ENCODE peak calls at places on chromosomes 2 and 18, in eight cellular contexts. One of them, this sample, is unnamed.

GRCh38 chr18:51778115-51778514 is 561.9 kb upstream of the DCC start:
- DNase-seq in progenitor cell of endocrine pancreas: no peak
- DNase-seq in psoas muscle: no peak
- DNase-seq in AG04449: no peak
- DNase-seq in kidney: no peak
- DNase-seq in pancreas: no peak
- DNase-seq in NB4: no peak
- DNase-seq in ovary: no peak
- DNase-seq in this sample: no peak

GRCh38 chr2:853203-853870 is 97.3 kb upstream of the SNTG2 start:
- DNase-seq in NB4: no peak
- DNase-seq in progenitor cell of endocrine pancreas: no peak
- DNase-seq in AG04449: no peak
- DNase-seq in ovary: no peak
- DNase-seq in pancreas: no peak
- DNase-seq in psoas muscle: no peak
- DNase-seq in kidney: no peak
- DNase-seq in this sample: no peak

GRCh38 chr2:26043862-26044736 is 10.2 kb downstream of the RAB10 start:
- DNase-seq in NB4: peak; percentile 51
- DNase-seq in pancreas: no peak
- DNase-seq in ovary: no peak
- DNase-seq in kidney: no peak
- DNase-seq in progenitor cell of endocrine pancreas: no peak
- DNase-seq in AG04449: no peak
- DNase-seq in psoas muscle: peak; percentile 74
- DNase-seq in this sample: no peak

GRCh38 chr2:1837022-1837421 is 92.7 kb upstream of the PXDN start:
- DNase-seq in ovary: no peak
- DNase-seq in AG04449: no peak
- DNase-seq in progenitor cell of endocrine pancreas: no peak
- DNase-seq in psoas muscle: no peak
- DNase-seq in kidney: no peak
- DNase-seq in NB4: no peak
- DNase-seq in pancreas: no peak
- DNase-seq in this sample: no peak

GRCh38 chr2:135820003-135820618 is 16.9 kb downstream of the LCT start:
- DNase-seq in AG04449: no peak
- DNase-seq in ovary: no peak
- DNase-seq in kidney: no peak
- DNase-seq in progenitor cell of endocrine pancreas: no peak
- DNase-seq in psoas muscle: no peak
- DNase-seq in NB4: peak; percentile 96
- DNase-seq in pancreas: no peak
- DNase-seq in this sample: no peak

GRCh38 chr2:70515938-70516337 is 37.7 kb downstream of the TGFA start:
- DNase-seq in psoas muscle: no peak
- DNase-seq in kidney: no peak
- DNase-seq in ovary: no peak
- DNase-seq in progenitor cell of endocrine pancreas: no peak
- DNase-seq in pancreas: no peak
- DNase-seq in AG04449: no peak
- DNase-seq in NB4: peak; percentile 90
- DNase-seq in this sample: no peak

GRCh38 chr2:28356095-28356911 is 36.4 kb upstream of the FOSL2 start:
- DNase-seq in kidney: peak; percentile 97
- DNase-seq in progenitor cell of endocrine pancreas: no peak
- DNase-seq in pancreas: peak; percentile 84
- DNase-seq in psoas muscle: peak; percentile 96
- DNase-seq in NB4: peak; percentile 45
- DNase-seq in ovary: peak; percentile 94
- DNase-seq in AG04449: peak; percentile 60
- DNase-seq in this sample: peak; percentile 67

GRCh38 chr2:240642806-240643092 is 17.5 kb downstream of the GPR35 start:
- DNase-seq in progenitor cell of endocrine pancreas: no peak
- DNase-seq in NB4: no peak
- DNase-seq in kidney: peak; percentile 55
- DNase-seq in AG04449: no peak
- DNase-seq in psoas muscle: no peak
- DNase-seq in pancreas: no peak
- DNase-seq in ovary: no peak
- DNase-seq in this sample: no peak

GRCh38 chr2:132678498-132678897 is 8.5 kb upstream of the LYPD1 start:
- DNase-seq in ovary: no peak
- DNase-seq in pancreas: no peak
- DNase-seq in NB4: no peak
- DNase-seq in psoas muscle: no peak
- DNase-seq in kidney: no peak
- DNase-seq in AG04449: no peak
- DNase-seq in progenitor cell of endocrine pancreas: no peak
- DNase-seq in this sample: no peak

GRCh38 chr2:85132834-85133637 is at the start of gene TCF7L1:
- DNase-seq in AG04449: no peak
- DNase-seq in NB4: peak; percentile 70
- DNase-seq in psoas muscle: peak; percentile 91
- DNase-seq in progenitor cell of endocrine pancreas: peak; percentile 91
- DNase-seq in kidney: peak; percentile 94
- DNase-seq in ovary: peak; percentile 91
- DNase-seq in pancreas: peak; percentile 87
- DNase-seq in this sample: peak; percentile 88

GRCh38 chr2:195352581-195352980 is 304.4 kb upstream of the SLC39A10 start:
- DNase-seq in AG04449: no peak
- DNase-seq in progenitor cell of endocrine pancreas: no peak
- DNase-seq in psoas muscle: no peak
- DNase-seq in pancreas: no peak
- DNase-seq in NB4: peak; percentile 56
- DNase-seq in kidney: no peak
- DNase-seq in ovary: no peak
- DNase-seq in this sample: no peak

GRCh38 chr2:38467768-38468463 is 90.8 kb upstream of the ATL2 start:
- DNase-seq in ovary: no peak
- DNase-seq in NB4: no peak
- DNase-seq in progenitor cell of endocrine pancreas: no peak
- DNase-seq in psoas muscle: no peak
- DNase-seq in kidney: no peak
- DNase-seq in pancreas: no peak
- DNase-seq in AG04449: no peak
- DNase-seq in this sample: no peak

GRCh38 chr2:131516011-131516410 is 11.7 kb upstream of the CCDC74A start:
- DNase-seq in AG04449: no peak
- DNase-seq in ovary: no peak
- DNase-seq in progenitor cell of endocrine pancreas: no peak
- DNase-seq in pancreas: peak; percentile 13
- DNase-seq in psoas muscle: no peak
- DNase-seq in NB4: no peak
- DNase-seq in kidney: no peak
- DNase-seq in this sample: no peak

GRCh38 chr2:196435189-196435588 is 204.3 kb upstream of the CCDC150 start:
- DNase-seq in AG04449: peak; percentile 12
- DNase-seq in psoas muscle: no peak
- DNase-seq in ovary: no peak
- DNase-seq in kidney: no peak
- DNase-seq in progenitor cell of endocrine pancreas: no peak
- DNase-seq in NB4: no peak
- DNase-seq in pancreas: no peak
- DNase-seq in this sample: no peak

GRCh38 chr2:36820942-36821605 is 124.6 kb downstream of the VIT start:
- DNase-seq in progenitor cell of endocrine pancreas: no peak
- DNase-seq in psoas muscle: no peak
- DNase-seq in kidney: no peak
- DNase-seq in pancreas: no peak
- DNase-seq in NB4: no peak
- DNase-seq in AG04449: no peak
- DNase-seq in ovary: no peak
- DNase-seq in this sample: no peak

GRCh38 chr2:238007924-238008323 is 41.1 kb downstream of the UBE2F start:
- DNase-seq in AG04449: no peak
- DNase-seq in pancreas: no peak
- DNase-seq in NB4: no peak
- DNase-seq in psoas muscle: no peak
- DNase-seq in ovary: no peak
- DNase-seq in kidney: no peak
- DNase-seq in progenitor cell of endocrine pancreas: no peak
- DNase-seq in this sample: no peak

GRCh38 chr18:76464281-76465259 is 30.5 kb downstream of the ZNF516 start:
- DNase-seq in AG04449: no peak
- DNase-seq in psoas muscle: no peak
- DNase-seq in kidney: no peak
- DNase-seq in progenitor cell of endocrine pancreas: no peak
- DNase-seq in NB4: no peak
- DNase-seq in ovary: no peak
- DNase-seq in pancreas: no peak
- DNase-seq in this sample: no peak

GRCh38 chr2:156087875-156088274 is 244.6 kb downstream of the NR4A2 start:
- DNase-seq in pancreas: no peak
- DNase-seq in AG04449: no peak
- DNase-seq in ovary: no peak
- DNase-seq in psoas muscle: no peak
- DNase-seq in NB4: no peak
- DNase-seq in kidney: no peak
- DNase-seq in progenitor cell of endocrine pancreas: no peak
- DNase-seq in this sample: no peak

GRCh38 chr18:48893559-48894265 is 57.1 kb downstream of the SMAD7 start:
- DNase-seq in AG04449: no peak
- DNase-seq in ovary: no peak
- DNase-seq in psoas muscle: no peak
- DNase-seq in NB4: no peak
- DNase-seq in progenitor cell of endocrine pancreas: no peak
- DNase-seq in kidney: no peak
- DNase-seq in pancreas: peak; percentile 48
- DNase-seq in this sample: no peak

GRCh38 chr2:28452534-28453081 is 43.3 kb upstream of the PLB1 start:
- DNase-seq in AG04449: no peak
- DNase-seq in ovary: peak; percentile 81
- DNase-seq in kidney: peak; percentile 86
- DNase-seq in progenitor cell of endocrine pancreas: peak; percentile 64
- DNase-seq in psoas muscle: peak; percentile 89
- DNase-seq in pancreas: peak; percentile 93
- DNase-seq in NB4: peak; percentile 82
- DNase-seq in this sample: no peak

GRCh38 chr2:10846110-10846861 is 33.7 kb upstream of the PDIA6 start:
- DNase-seq in progenitor cell of endocrine pancreas: no peak
- DNase-seq in ovary: no peak
- DNase-seq in psoas muscle: no peak
- DNase-seq in pancreas: no peak
- DNase-seq in NB4: no peak
- DNase-seq in kidney: no peak
- DNase-seq in AG04449: no peak
- DNase-seq in this sample: no peak

GRCh38 chr2:158667567-158667966 is 127.5 kb upstream of the DAPL1 start:
- DNase-seq in progenitor cell of endocrine pancreas: no peak
- DNase-seq in psoas muscle: no peak
- DNase-seq in pancreas: no peak
- DNase-seq in NB4: no peak
- DNase-seq in kidney: no peak
- DNase-seq in AG04449: peak; percentile 46
- DNase-seq in ovary: no peak
- DNase-seq in this sample: no peak

GRCh38 chr2:143936758-143937562 is 583.0 kb downstream of the ZEB2 start:
- DNase-seq in psoas muscle: peak; percentile 51
- DNase-seq in progenitor cell of endocrine pancreas: peak; percentile 51
- DNase-seq in AG04449: no peak
- DNase-seq in NB4: peak; percentile 71
- DNase-seq in kidney: peak; percentile 79
- DNase-seq in ovary: peak; percentile 75
- DNase-seq in pancreas: peak; percentile 78
- DNase-seq in this sample: peak; percentile 35

GRCh38 chr2:11583203-11583752 is 49.4 kb downstream of the GREB1 start:
- DNase-seq in pancreas: no peak
- DNase-seq in kidney: peak; percentile 11
- DNase-seq in AG04449: no peak
- DNase-seq in NB4: no peak
- DNase-seq in progenitor cell of endocrine pancreas: no peak
- DNase-seq in psoas muscle: peak; percentile 69
- DNase-seq in ovary: no peak
- DNase-seq in this sample: no peak

GRCh38 chr2:160408575-160409291 is 84.9 kb downstream of the RBMS1 start:
- DNase-seq in ovary: no peak
- DNase-seq in psoas muscle: peak; percentile 51
- DNase-seq in AG04449: no peak
- DNase-seq in NB4: no peak
- DNase-seq in kidney: peak; percentile 67
- DNase-seq in pancreas: no peak
- DNase-seq in progenitor cell of endocrine pancreas: no peak
- DNase-seq in this sample: no peak
- TF ChIP-seq CTCF in ovary: no peak
- TF ChIP-seq CTCF in psoas muscle: no peak
- TF ChIP-seq CTCF in AG04449: no peak
- TF ChIP-seq CTCF in NB4: no peak
- TF ChIP-seq CTCF in kidney: no peak
- TF ChIP-seq CTCF in pancreas: no peak
- TF ChIP-seq CTCF in progenitor cell of endocrine pancreas: peak; percentile 16
- TF ChIP-seq CTCF in this sample: peak; percentile 38

GRCh38 chr2:173571021-173571821 is 216.5 kb downstream of the CDCA7 start:
- DNase-seq in psoas muscle: no peak
- DNase-seq in ovary: no peak
- DNase-seq in NB4: peak; percentile 38
- DNase-seq in kidney: no peak
- DNase-seq in AG04449: no peak
- DNase-seq in pancreas: no peak
- DNase-seq in progenitor cell of endocrine pancreas: no peak
- DNase-seq in this sample: no peak
- TF ChIP-seq CTCF in psoas muscle: peak; percentile 47
- TF ChIP-seq CTCF in ovary: no peak
- TF ChIP-seq CTCF in NB4: peak; percentile 4
- TF ChIP-seq CTCF in kidney: no peak
- TF ChIP-seq CTCF in AG04449: no peak
- TF ChIP-seq CTCF in pancreas: no peak
- TF ChIP-seq CTCF in progenitor cell of endocrine pancreas: peak; percentile 43
- TF ChIP-seq CTCF in this sample: peak; percentile 29

DNA sequence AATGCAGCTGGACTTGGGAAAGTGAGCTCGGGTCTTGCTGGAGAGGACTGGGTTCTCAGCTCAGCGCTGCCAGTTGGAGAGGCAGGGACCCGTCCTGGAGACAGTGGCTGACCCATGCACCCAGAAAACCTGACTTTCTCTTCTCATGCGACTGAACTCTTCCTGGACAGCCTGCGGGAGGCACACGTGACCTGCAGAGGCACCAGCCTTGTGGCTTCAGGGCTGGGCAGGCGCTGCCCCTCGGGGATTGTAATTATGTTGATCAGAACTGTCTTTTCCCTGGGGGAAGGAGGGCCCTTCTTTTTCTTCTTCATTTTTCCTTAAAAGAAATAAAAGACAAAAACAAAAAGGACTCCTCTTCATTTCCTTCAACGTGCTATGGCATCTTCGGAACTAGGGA is 198.1 kb downstream of the VAPA start:
- DNase-seq in kidney: no peak
- DNase-seq in ovary: no peak
- DNase-seq in pancreas: no peak
- DNase-seq in AG04449: no peak
- DNase-seq in progenitor cell of endocrine pancreas: no peak
- DNase-seq in NB4: peak; percentile 92
- DNase-seq in psoas muscle: no peak
- DNase-seq in this sample: no peak
- TF ChIP-seq CTCF in kidney: no peak
- TF ChIP-seq CTCF in ovary: no peak
- TF ChIP-seq CTCF in pancreas: no peak
- TF ChIP-seq CTCF in AG04449: no peak
- TF ChIP-seq CTCF in progenitor cell of endocrine pancreas: no peak
- TF ChIP-seq CTCF in NB4: no peak
- TF ChIP-seq CTCF in psoas muscle: no peak
- TF ChIP-seq CTCF in this sample: no peak

GRCh38 chr18:41099451-41099850 is 855.6 kb upstream of the PIK3C3 start:
- DNase-seq in NB4: no peak
- DNase-seq in ovary: no peak
- DNase-seq in psoas muscle: no peak
- DNase-seq in pancreas: no peak
- DNase-seq in progenitor cell of endocrine pancreas: no peak
- DNase-seq in kidney: no peak
- DNase-seq in AG04449: no peak
- DNase-seq in this sample: no peak

GRCh38 chr18:41096504-41096903 is 858.5 kb upstream of the PIK3C3 start:
- DNase-seq in ovary: no peak
- DNase-seq in progenitor cell of endocrine pancreas: no peak
- DNase-seq in psoas muscle: no peak
- DNase-seq in kidney: no peak
- DNase-seq in pancreas: no peak
- DNase-seq in AG04449: no peak
- DNase-seq in NB4: peak; percentile 4
- DNase-seq in this sample: no peak
- TF ChIP-seq CTCF in ovary: no peak
- TF ChIP-seq CTCF in progenitor cell of endocrine pancreas: peak; percentile 28
- TF ChIP-seq CTCF in psoas muscle: no peak
- TF ChIP-seq CTCF in kidney: peak; percentile 14
- TF ChIP-seq CTCF in pancreas: no peak
- TF ChIP-seq CTCF in AG04449: peak; percentile 21
- TF ChIP-seq CTCF in NB4: no peak
- TF ChIP-seq CTCF in this sample: no peak

This sample was measured in mesothelial cell of epicardium.